ENCODE peak calls at places on chromosomes 5 and 9, in five cellular contexts. B, I, V, L and F are unnamed samples. For H3K4me1, the result is how much of the 10 kb centered on the place peaks cover.

GRCh38 chr5:145479271-145479670 is 355.9 kb downstream of the PRELID2 start:
- DNase-seq in L (no peak), V (no peak), I (no peak), B (no peak), F (no peak)

GRCh38 chr5:97224112-97224750 is 41.2 kb upstream of the RIOK2 start:
- DNase-seq in V (no peak), B (no peak), L (no peak), I (no peak), F (no peak)

GRCh38 chr5:40679998-40680681 is 425 bp downstream of the PTGER4 start:
- DNase-seq in V (no peak), L (peak), B (no peak), I (peak), F (peak)

GRCh38 chr9:83362341-83362995 is 175.7 kb downstream of the FRMD3 start:
- DNase-seq in I (no peak), V (no peak), B (no peak), L (no peak), F (peak)

GRCh38 chr9:104572612-104573011 is 3.6 kb downstream of the OR13C8 start:
- DNase-seq in L (no peak), I (no peak), B (no peak), V (no peak), F (no peak)

GRCh38 chr5:142016576-142016975 is 3.7 kb upstream of the GNPDA1 start:
- DNase-seq in V (no peak), L (no peak), B (no peak), I (no peak), F (no peak)

GRCh38 chr5:54309751-54310432 is 481 bp downstream of the ARL15 start:
- DNase-seq in L (peak), V (peak), I (peak), B (peak), F (peak)

GRCh38 chr9:8419871-8420270 is 620.3 kb upstream of the DMAC1 start:
- DNase-seq in L (no peak), V (no peak), I (no peak), B (no peak), F (no peak)

GRCh38 chr5:56607074-56607473 is 208.3 kb upstream of the MAP3K1 start:
- DNase-seq in B (no peak), V (no peak), I (no peak), L (no peak), F (no peak)

GRCh38 chr5:140555747-140556312 is 1.4 kb downstream of the SRA1 start:
- DNase-seq in L (no peak), I (no peak), B (no peak), V (no peak), F (no peak)

GRCh38 chr5:177232761-177233160 is 70.8 kb downstream of the RAB24 start:
- DNase-seq in V (no peak), L (no peak), B (no peak), I (no peak), F (no peak)

GRCh38 chr5:142872795-142873194 is 102.6 kb downstream of the ARHGAP26 start:
- DNase-seq in V (no peak), L (no peak), B (no peak), I (peak), F (no peak)

GRCh38 chr9:127912296-127912695 is 4.5 kb downstream of the ST6GALNAC4 start:
- DNase-seq in L (no peak), B (no peak), V (no peak), I (no peak), F (no peak)

GRCh38 chr5:36662291-36662851 is 56.0 kb downstream of the SLC1A3 start:
- DNase-seq in I (no peak), V (no peak), B (no peak), L (no peak), F (peak)

GRCh38 chr5:141843156-141843927 is 34.9 kb downstream of the PCDH1 start:
- DNase-seq in L (no peak), B (no peak), V (no peak), I (peak), F (peak)

GRCh38 chr9:123724211-123724831 is 205.6 kb downstream of the DENND1A start:
- DNase-seq in L (no peak), B (peak), I (no peak), V (no peak), F (no peak)

GRCh38 chr9:130770679-130771442 is 64.2 kb upstream of the ABL1 start:
- DNase-seq in V (no peak), B (peak), L (no peak), I (no peak), F (no peak)

GRCh38 chr9:92759990-92760893 is 4.4 kb downstream of the BICD2 start:
- DNase-seq in V (no peak), B (no peak), I (no peak), L (peak), F (no peak)

GRCh38 chr5:133048993-133049725 is 2.7 kb upstream of the HSPA4 start:
- DNase-seq in I (no peak), V (no peak), L (no peak), B (no peak), F (no peak)

GRCh38 chr5:149640350-149640999 is 59.2 kb downstream of the ARHGEF37 start:
- DNase-seq in B (no peak), V (peak), I (no peak), L (peak), F (no peak)

GRCh38 chr5:119386945-119387344 is 31.1 kb downstream of the TNFAIP8 start:
- DNase-seq in V (peak), B (peak), I (no peak), L (no peak), F (no peak)

GRCh38 chr5:148979104-148979723 is 83.6 kb downstream of the SH3TC2 start:
- DNase-seq in V (peak), L (no peak), B (no peak), I (no peak), F (no peak)

GRCh38 chr5:2022436-2022835 is 139.7 kb upstream of the IRX4 start:
- DNase-seq in V (no peak), B (no peak), I (no peak), L (no peak), F (peak)

GRCh38 chr5:125835293-125836172 is 587.7 kb upstream of the GRAMD2B start:
- DNase-seq in B (peak), I (peak), L (peak), V (no peak), F (peak)

GRCh38 chr5:161230222-161230621 is 316.3 kb downstream of the GABRB2 start:
- DNase-seq in B (peak), I (peak), V (no peak), L (no peak), F (peak)

GRCh38 chr9:95875305-95876137 is at the start of gene ERCC6L2:
- DNase-seq in B (peak), I (peak), V (peak), L (peak), F (peak)
- TF ChIP-seq CTCF in B (no peak), I (no peak), V (no peak), L (peak), F (no peak)

GRCh38 chr5:78500028-78500427 is 139.6 kb downstream of the SCAMP1 start:
- DNase-seq in L (no peak), I (no peak), V (no peak), B (no peak), F (no peak)
- H3K4me1 ChIP-seq in L (half or more), I (under half), V (under half), B (under half), F (under half)

DNA sequence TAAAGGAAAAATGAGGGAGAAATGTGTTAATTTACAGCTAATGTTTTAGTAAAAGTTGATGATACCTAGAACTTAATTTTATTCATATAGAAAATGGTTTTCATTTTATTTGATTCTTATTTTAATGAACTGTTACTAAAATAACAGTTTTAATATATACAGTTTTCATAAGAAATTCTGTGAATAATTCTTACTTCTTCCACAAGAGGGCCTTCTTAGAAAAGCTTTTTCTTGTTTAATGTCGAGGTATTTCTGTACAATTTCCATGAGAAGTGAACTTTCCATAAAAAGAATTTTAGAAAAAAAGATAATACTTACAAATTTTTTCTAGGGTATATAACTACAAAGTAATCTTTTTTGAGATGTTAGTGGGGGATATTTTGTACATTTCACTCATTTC is 73.9 kb downstream of the KLF9 start:
- DNase-seq in I (no peak), L (no peak), B (peak), V (no peak), F (no peak)
- TF ChIP-seq CTCF in I (no peak), L (no peak), B (peak), V (peak), F (peak)

GRCh38 chr5:173791878-173792277 is 96.3 kb upstream of the CPEB4 start:
- DNase-seq in V (peak), B (no peak), I (no peak), L (no peak), F (no peak)

GRCh38 chr5:173790836-173791546 is 97.2 kb upstream of the CPEB4 start:
- DNase-seq in I (no peak), V (peak), B (no peak), L (no peak), F (no peak)

GRCh38 chr5:173792781-173793547 is 95.2 kb upstream of the CPEB4 start:
- DNase-seq in V (peak), B (no peak), I (no peak), L (no peak), F (no peak)

GRCh38 chr5:173789031-173789920 is 98.9 kb upstream of the CPEB4 start:
- DNase-seq in V (peak), B (peak), L (peak), I (no peak), F (no peak)

GRCh38 chr5:173790177-173790719 is 97.9 kb upstream of the CPEB4 start:
- DNase-seq in I (no peak), L (peak), B (no peak), V (peak), F (no peak)
- H3K4me1 ChIP-seq in I (under half), L (under half), B (under half), V (under half), F (under half)

DNA sequence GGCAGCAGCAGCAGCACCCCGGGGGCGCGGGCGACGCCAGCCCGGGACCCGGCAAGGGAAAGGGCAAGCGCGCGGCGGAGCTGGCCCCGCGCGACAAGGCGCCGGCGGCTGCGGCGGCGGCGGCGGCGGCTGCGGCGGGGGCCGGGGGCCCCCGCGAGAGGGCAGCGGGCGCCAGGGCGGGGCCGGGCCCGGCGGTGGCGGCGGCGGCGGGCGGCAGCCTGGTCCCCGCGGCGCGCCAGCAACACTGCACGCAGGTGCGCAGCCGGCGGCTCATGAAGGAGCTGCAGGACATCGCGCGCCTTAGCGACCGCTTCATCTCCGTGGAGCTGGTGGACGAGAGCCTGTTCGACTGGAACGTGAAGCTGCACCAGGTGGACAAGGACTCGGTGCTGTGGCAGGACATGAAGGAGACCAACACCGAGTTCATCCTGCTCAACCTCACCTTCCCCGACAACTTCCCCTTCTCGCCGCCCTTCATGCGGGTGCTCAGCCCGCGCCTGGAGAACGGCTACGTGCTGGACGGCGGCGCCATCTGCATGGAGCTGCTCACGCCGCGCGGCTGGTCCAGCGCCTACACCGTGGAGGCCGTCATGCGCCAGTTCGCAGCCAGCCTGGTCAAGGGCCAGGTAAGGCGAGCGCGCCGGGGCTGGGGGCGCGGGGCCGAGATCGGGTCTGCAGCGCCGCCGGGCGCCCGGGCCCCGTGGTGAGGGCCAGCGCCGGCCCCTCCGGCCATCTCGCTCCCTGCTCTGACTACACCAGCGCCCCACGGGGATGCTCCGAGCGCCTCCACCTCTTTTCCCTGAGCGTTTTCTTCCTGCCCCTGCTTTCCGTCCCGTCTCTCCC is at the start of gene UBE2QL1:
- DNase-seq in I (peak), V (no peak), B (peak), L (no peak), F (peak)
- TF ChIP-seq CTCF in I (no peak), V (no peak), B (no peak), L (no peak), F (no peak)

GRCh38 chr9:121267689-121268597 is at the start of gene GSN:
- DNase-seq in L (peak), V (peak), I (peak), B (peak), F (peak)
- H3K4me1 ChIP-seq in L (half or more), V (under half), I (under half), B (under half), F (under half)

GRCh38 chr5:174425964-174426290 is 298.5 kb upstream of the MSX2 start:
- DNase-seq in L (no peak), I (no peak), V (no peak), B (no peak), F (peak)

GRCh38 chr5:174427304-174427703 is 297.1 kb upstream of the MSX2 start:
- DNase-seq in V (no peak), I (no peak), L (no peak), B (no peak), F (no peak)

GRCh38 chr5:174425271-174425963 is 299.0 kb upstream of the MSX2 start:
- DNase-seq in V (no peak), I (no peak), B (peak), L (no peak), F (no peak)

GRCh38 chr5:174426851-174427250 is 297.5 kb upstream of the MSX2 start:
- DNase-seq in B (no peak), V (no peak), L (no peak), I (no peak), F (no peak)

DNA sequence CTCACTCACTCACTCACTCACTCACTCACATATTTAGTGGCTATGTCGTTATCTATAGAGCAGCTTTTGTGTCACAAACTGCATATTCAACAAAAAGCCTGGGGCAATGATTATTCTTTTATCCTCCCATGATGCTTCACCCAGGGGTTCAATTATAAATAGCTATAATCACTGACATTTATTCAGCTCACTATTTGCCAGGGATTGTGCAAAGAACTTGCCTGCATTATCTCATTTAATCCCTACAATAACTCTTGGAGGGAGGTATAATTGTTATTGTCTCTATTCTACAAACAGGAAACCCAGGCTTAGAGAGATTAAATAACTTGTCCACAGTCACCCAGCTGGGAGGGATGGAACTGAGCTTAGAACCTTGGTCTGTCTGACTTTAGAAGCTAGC is 298.0 kb upstream of the MSX2 start:
- DNase-seq in I (no peak), L (no peak), B (no peak), V (no peak), F (no peak)
- TF ChIP-seq CTCF in I (no peak), L (no peak), B (no peak), V (no peak), F (no peak)

GRCh38 chr9:6783753-6784152 is 26.0 kb downstream of the KDM4C start:
- DNase-seq in B (no peak), V (no peak), L (no peak), I (no peak), F (no peak)

GRCh38 chr9:6780690-6781089 is 22.9 kb downstream of the KDM4C start:
- DNase-seq in I (no peak), V (no peak), L (no peak), B (no peak), F (no peak)

GRCh38 chr9:6781476-6781875 is 23.7 kb downstream of the KDM4C start:
- DNase-seq in B (no peak), I (no peak), L (no peak), V (no peak), F (no peak)

GRCh38 chr9:6782378-6782777 is 24.6 kb downstream of the KDM4C start:
- DNase-seq in V (no peak), B (no peak), L (peak), I (no peak), F (no peak)

DNA sequence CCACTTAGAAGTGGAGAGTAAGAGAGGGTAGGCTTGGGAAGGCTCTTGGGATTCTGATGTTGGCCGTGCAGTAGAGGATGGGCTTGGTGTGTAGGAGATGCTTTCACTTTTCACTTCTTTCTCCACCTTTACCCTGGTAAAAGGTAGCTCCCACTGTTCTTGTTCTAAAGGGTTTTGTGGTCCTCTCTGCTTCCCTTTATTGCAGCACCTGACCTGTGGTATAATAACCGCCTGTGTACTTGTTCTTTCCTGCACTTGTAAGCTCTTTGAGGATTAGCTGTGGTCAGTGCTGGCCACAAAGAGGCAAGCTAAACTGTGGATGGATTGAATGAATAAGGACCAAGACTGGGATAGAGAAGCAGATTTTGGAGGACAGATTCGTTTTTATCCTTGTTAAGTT is 25.2 kb downstream of the KDM4C start:
- DNase-seq in L (peak), I (no peak), V (no peak), B (no peak), F (no peak)
- H3K4me1 ChIP-seq in L (under half), I (under half), V (under half), B (under half), F (under half)

GRCh38 chr9:89383030-89383720 is 64.9 kb downstream of the SECISBP2 start:
- DNase-seq in B (no peak), I (no peak), V (no peak), L (no peak), F (no peak)

GRCh38 chr9:89383721-89384300 is 65.5 kb downstream of the SECISBP2 start:
- DNase-seq in V (no peak), L (no peak), I (no peak), B (no peak), F (no peak)

GRCh38 chr9:89386797-89387196 is 68.5 kb downstream of the SECISBP2 start:
- DNase-seq in L (no peak), I (peak), B (no peak), V (no peak), F (no peak)

GRCh38 chr9:89386206-89386605 is 67.9 kb downstream of the SECISBP2 start:
- DNase-seq in V (no peak), B (no peak), I (no peak), L (no peak), F (no peak)

GRCh38 chr9:89384783-89385182 is 66.5 kb downstream of the SECISBP2 start:
- DNase-seq in B (no peak), V (no peak), I (no peak), L (no peak), F (no peak)
- TF ChIP-seq CTCF in B (no peak), V (no peak), I (no peak), L (no peak), F (no peak)